ENCODE peak calls at places on chromosomes 7 and 10, in ten cellular contexts. U, W, Q, F, M, H, O, I, N and B are unnamed samples.

GRCh38 chr10:131811239-131812011 is 89.4 kb upstream of the PPP2R2D start:
- DNase-seq in U (no peak), W (no peak), Q (no peak), F (no peak), M (peak), H (no peak), O (no peak), I (no peak), N (no peak), B (no peak)

GRCh38 chr10:129474642-129475041 is 7.6 kb downstream of the MGMT start:
- DNase-seq in U (no peak), W (no peak), Q (no peak), F (no peak), M (no peak), H (no peak), O (no peak), I (no peak), N (no peak), B (no peak)

GRCh38 chr10:122113161-122113944 is 124.4 kb downstream of the TACC2 start:
- DNase-seq in U (peak), W (peak), Q (peak), F (peak), M (peak), H (peak), O (peak), I (peak), N (peak), B (peak)

GRCh38 chr7:143345428-143345900 is 17.0 kb downstream of the FAM131B start:
- DNase-seq in U (peak), W (peak), Q (peak), F (peak), M (no peak), H (peak), O (peak), I (peak), N (peak), B (no peak)

GRCh38 chr10:92131271-92131820 is 159.5 kb downstream of the CPEB3 start:
- DNase-seq in U (no peak), W (no peak), Q (no peak), F (no peak), M (no peak), H (no peak), O (no peak), I (no peak), N (no peak), B (no peak)

GRCh38 chr7:135206887-135207738 is 4.2 kb downstream of the WDR91 start:
- DNase-seq in U (no peak), W (no peak), Q (no peak), F (peak), M (no peak), H (no peak), O (no peak), I (no peak), N (no peak), B (no peak)

GRCh38 chr7:101119876-101120275 is 7.0 kb upstream of the SERPINE1 start:
- DNase-seq in U (no peak), W (no peak), Q (peak), F (no peak), M (no peak), H (no peak), O (no peak), I (no peak), N (no peak), B (no peak)

GRCh38 chr7:117074378-117074777 is 121.1 kb downstream of the ST7 start:
- DNase-seq in U (no peak), W (no peak), Q (no peak), F (no peak), M (no peak), H (no peak), O (no peak), I (no peak), N (no peak), B (no peak)

GRCh38 chr10:11189581-11190376 is 172.1 kb downstream of the CELF2 start:
- DNase-seq in U (no peak), W (no peak), Q (no peak), F (no peak), M (no peak), H (no peak), O (peak), I (no peak), N (no peak), B (no peak)

GRCh38 chr10:114242235-114242634 is 3.2 kb downstream of the VWA2 start:
- DNase-seq in U (peak), W (no peak), Q (no peak), F (no peak), M (no peak), H (no peak), O (no peak), I (no peak), N (no peak), B (no peak)

GRCh38 chr10:133457100-133457841 is 3.5 kb downstream of the SCART1 start:
- DNase-seq in U (no peak), W (no peak), Q (no peak), F (no peak), M (peak), H (no peak), O (no peak), I (no peak), N (no peak), B (no peak)

GRCh38 chr10:52351911-52352310 is 37.8 kb downstream of the DKK1 start:
- DNase-seq in U (no peak), W (no peak), Q (no peak), F (no peak), M (no peak), H (no peak), O (no peak), I (no peak), N (no peak), B (no peak)

GRCh38 chr10:126123466-126123865 is 227.1 kb downstream of the FANK1 start:
- DNase-seq in U (peak), W (no peak), Q (no peak), F (no peak), M (peak), H (no peak), O (peak), I (no peak), N (no peak), B (no peak)

GRCh38 chr10:132916421-132916841 is 25.9 kb downstream of the CFAP46 start:
- DNase-seq in U (no peak), W (no peak), Q (no peak), F (no peak), M (no peak), H (no peak), O (no peak), I (no peak), N (no peak), B (no peak)

GRCh38 chr10:43867113-43867512 is 218.4 kb upstream of the ZNF32 start:
- DNase-seq in U (peak), W (no peak), Q (no peak), F (no peak), M (peak), H (no peak), O (no peak), I (no peak), N (no peak), B (no peak)

GRCh38 chr10:6009159-6009558 is 31.8 kb upstream of the IL15RA start:
- DNase-seq in U (no peak), W (no peak), Q (peak), F (peak), M (no peak), H (no peak), O (no peak), I (peak), N (no peak), B (no peak)

GRCh38 chr10:14667748-14668147 is 106.9 kb downstream of the FAM107B start:
- DNase-seq in U (no peak), W (no peak), Q (no peak), F (no peak), M (no peak), H (no peak), O (no peak), I (no peak), N (no peak), B (no peak)

GRCh38 chr10:86671419-86671818 is 3.1 kb downstream of the LDB3 start:
- DNase-seq in U (no peak), W (no peak), Q (no peak), F (no peak), M (no peak), H (no peak), O (no peak), I (no peak), N (no peak), B (no peak)

GRCh38 chr7:30911561-30911969 is at the start of gene AQP1:
- DNase-seq in U (no peak), W (peak), Q (peak), F (peak), M (peak), H (peak), O (no peak), I (peak), N (peak), B (no peak)

GRCh38 chr7:3013975-3014792 is 29.5 kb downstream of the CARD11 start:
- DNase-seq in U (no peak), W (no peak), Q (no peak), F (no peak), M (no peak), H (no peak), O (no peak), I (no peak), N (no peak), B (no peak)

GRCh38 chr7:132869166-132869861 is 212.6 kb downstream of the CHCHD3 start:
- DNase-seq in U (no peak), W (no peak), Q (no peak), F (peak), M (no peak), H (no peak), O (no peak), I (no peak), N (no peak), B (no peak)

GRCh38 chr10:78780551-78780961 is 288.2 kb upstream of the ZMIZ1 start:
- DNase-seq in U (no peak), W (no peak), Q (no peak), F (no peak), M (no peak), H (peak), O (no peak), I (no peak), N (no peak), B (no peak)

GRCh38 chr10:50381637-50382036 is 130.3 kb upstream of the ASAH2 start:
- DNase-seq in U (no peak), W (no peak), Q (peak), F (peak), M (no peak), H (no peak), O (no peak), I (no peak), N (no peak), B (no peak)

GRCh38 chr10:43120116-43120947 is 17.9 kb upstream of the CSGALNACT2 start:
- DNase-seq in U (no peak), W (no peak), Q (no peak), F (no peak), M (no peak), H (no peak), O (no peak), I (no peak), N (no peak), B (no peak)

GRCh38 chr10:114779803-114780609 is 41.6 kb upstream of the FHIP2A start:
- DNase-seq in U (no peak), W (no peak), Q (peak), F (peak), M (no peak), H (no peak), O (no peak), I (peak), N (no peak), B (peak)

GRCh38 chr10:6953131-6953834 is 373.2 kb upstream of the PRKCQ start:
- DNase-seq in U (no peak), W (no peak), Q (no peak), F (peak), M (no peak), H (no peak), O (no peak), I (peak), N (peak), B (peak)

GRCh38 chr7:50554431-50554830 is 10.8 kb downstream of the DDC start:
- DNase-seq in U (no peak), W (no peak), Q (no peak), F (no peak), M (no peak), H (no peak), O (no peak), I (peak), N (no peak), B (no peak)

GRCh38 chr7:152185514-152185913 is 160.0 kb downstream of the GALNT11 start:
- DNase-seq in U (no peak), W (no peak), Q (no peak), F (no peak), M (no peak), H (no peak), O (no peak), I (no peak), N (no peak), B (no peak)
- H3K4me3 ChIP-seq in U (no peak), W (no peak), Q (no peak), F (no peak), M (no peak), H (no peak), O (no peak), I (no peak), N (no peak), B (no peak)

GRCh38 chr7:155466814-155467675 is 9.1 kb downstream of the EN2 start:
- DNase-seq in U (peak), W (no peak), Q (no peak), F (peak), M (no peak), H (no peak), O (peak), I (no peak), N (peak), B (no peak)
- H3K4me3 ChIP-seq in U (peak), W (peak), Q (no peak), F (no peak), M (no peak), H (no peak), O (peak), I (no peak), N (no peak), B (no peak)

DNA sequence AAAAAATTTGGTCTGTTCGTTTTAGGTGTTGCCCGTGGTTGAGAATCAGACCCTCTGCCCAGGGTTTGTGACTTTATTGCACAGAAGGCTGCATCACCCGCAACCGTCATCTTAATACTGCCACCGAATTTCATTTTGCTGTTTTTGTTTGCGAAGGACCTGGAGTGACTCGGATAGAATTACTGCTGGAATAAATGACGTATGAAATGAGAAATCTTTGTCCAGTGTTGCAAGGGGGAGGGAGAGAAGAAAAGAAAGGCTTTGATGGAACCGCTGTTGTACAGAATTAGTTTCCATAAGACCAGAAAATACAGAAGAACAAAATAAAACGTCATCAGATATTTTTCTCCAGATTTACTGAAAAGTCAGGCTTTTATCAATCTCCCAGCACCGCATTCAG is 103.3 kb downstream of the GALNT17 start:
- DNase-seq in U (no peak), W (no peak), Q (no peak), F (no peak), M (no peak), H (no peak), O (no peak), I (no peak), N (no peak), B (no peak)
- H3K4me3 ChIP-seq in U (no peak), W (no peak), Q (no peak), F (no peak), M (no peak), H (no peak), O (no peak), I (no peak), N (no peak), B (no peak)

GRCh38 chr7:157279679-157279972 is 57.2 kb upstream of the DNAJB6 start:
- DNase-seq in U (no peak), W (no peak), Q (no peak), F (no peak), M (no peak), H (no peak), O (no peak), I (no peak), N (no peak), B (no peak)
- H3K4me3 ChIP-seq in U (no peak), W (peak), Q (peak), F (peak), M (peak), H (peak), O (peak), I (no peak), N (peak), B (no peak)

DNA sequence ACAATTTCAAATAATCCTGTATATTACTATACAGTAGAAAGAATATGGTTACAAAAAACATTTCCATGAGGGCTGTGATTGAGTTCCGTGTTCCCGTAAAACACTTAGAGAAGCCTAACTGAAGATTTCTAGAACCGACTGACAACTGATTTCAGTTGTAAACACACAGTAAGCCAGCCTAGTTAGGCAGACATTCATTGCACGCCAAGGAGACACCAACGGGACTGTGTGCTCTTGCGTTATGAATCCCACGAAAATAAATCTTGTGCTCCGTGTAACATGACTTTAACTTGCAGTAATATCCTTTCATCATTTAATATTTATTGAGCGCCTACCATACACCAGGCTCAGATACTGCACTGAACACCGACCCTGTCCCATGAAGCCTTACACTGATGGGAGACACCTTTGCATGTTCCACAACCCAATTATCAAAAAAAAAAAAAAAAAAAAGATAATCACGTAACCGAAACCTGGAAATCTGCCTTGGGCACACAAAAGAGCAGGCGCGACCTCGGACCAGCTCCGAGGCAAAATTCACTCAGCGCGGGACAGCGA is 420 bp upstream of the KLHL7 start:
- DNase-seq in U (no peak), W (no peak), Q (no peak), F (no peak), M (no peak), H (no peak), O (no peak), I (peak), N (no peak), B (no peak)
- H3K4me3 ChIP-seq in U (peak), W (peak), Q (peak), F (peak), M (peak), H (peak), O (peak), I (peak), N (peak), B (peak)

DNA sequence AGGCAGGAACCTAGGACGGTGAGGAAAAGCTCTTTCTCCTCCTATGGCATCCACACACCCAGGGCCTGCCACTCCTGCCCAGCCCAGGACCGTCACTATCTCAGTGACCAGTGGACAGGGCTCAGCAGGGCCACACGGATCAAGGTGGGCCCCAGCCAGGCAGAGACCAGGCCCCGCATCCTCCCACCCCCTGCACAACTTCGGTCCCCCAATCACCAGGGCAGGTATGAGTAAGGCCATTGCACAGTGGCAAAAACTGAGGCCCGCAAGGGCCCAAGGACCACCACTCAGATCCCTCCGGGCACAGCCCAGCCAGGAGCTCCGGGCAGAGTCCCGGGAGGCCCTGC is 30.3 kb downstream of the OAT start:
- DNase-seq in U (no peak), W (no peak), Q (no peak), F (no peak), M (no peak), H (no peak), O (no peak), I (no peak), N (no peak), B (no peak)
- H3K4me3 ChIP-seq in U (no peak), W (peak), Q (peak), F (peak), M (peak), H (peak), O (peak), I (no peak), N (no peak), B (no peak)

DNA sequence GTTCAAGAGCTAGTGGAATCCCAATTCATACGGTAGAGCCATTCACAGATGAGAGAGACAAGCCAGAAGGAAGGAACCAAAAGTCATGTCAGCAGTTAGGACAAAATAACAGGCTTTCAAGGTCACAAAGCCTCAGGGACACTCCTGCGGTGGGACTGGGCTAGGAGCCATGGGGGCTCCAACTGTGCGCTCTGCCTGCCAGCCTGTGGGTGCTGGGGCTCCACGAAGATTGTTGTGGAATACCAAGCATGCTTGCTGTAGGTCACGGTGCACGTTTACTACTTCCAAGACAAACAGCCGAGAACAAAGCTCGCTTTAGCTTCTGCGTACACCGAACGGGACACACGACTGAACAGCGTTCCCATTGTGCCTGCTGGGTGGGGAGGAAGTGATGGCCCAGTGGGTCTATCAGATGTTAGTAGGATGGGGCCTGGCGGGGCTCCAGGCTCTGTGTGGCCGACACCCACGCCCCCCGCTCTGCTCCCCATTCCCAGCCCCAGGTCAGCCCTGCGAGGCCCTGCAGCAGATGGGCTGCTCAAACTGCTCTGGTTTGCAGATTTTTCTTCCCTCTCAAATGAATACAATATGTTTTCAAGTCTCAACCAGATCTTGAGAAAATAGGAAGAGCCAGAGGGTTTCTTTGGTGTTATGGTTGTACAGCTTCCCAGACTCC is 158.9 kb downstream of the EGFR start:
- DNase-seq in U (no peak), W (no peak), Q (peak), F (peak), M (no peak), H (peak), O (no peak), I (no peak), N (no peak), B (no peak)
- H3K4me3 ChIP-seq in U (no peak), W (no peak), Q (no peak), F (no peak), M (no peak), H (no peak), O (no peak), I (no peak), N (no peak), B (no peak)